ENCODE peak calls at places on chromosomes 11 and 22, in seven cellular contexts. S is HTR-8/SVneo, M is globus pallidus, C is heart right ventricle, N is adipocyte, D is lower lobe of right lung, O is NCI-H1694. A is an unnamed sample.

GRCh38 chr11:62974848-62975522 is 9.8 kb downstream of the SLC22A6 start:
- DNase-seq in O (peak), C (peak), M (no peak), S (peak), D (no peak), N (no peak), A (no peak)

GRCh38 chr11:75635009-75635909 is 33.6 kb downstream of the MAP6 start:
- DNase-seq in N (peak), S (no peak), O (peak), D (no peak), M (no peak), C (peak), A (no peak)

GRCh38 chr11:36212507-36212906 is 76.7 kb downstream of the COMMD9 start:
- DNase-seq in C (no peak), N (no peak), S (no peak), M (no peak), D (no peak), O (no peak), A (no peak)

GRCh38 chr11:95230054-95231034 is 658 bp downstream of the SESN3 start:
- DNase-seq in N (peak), O (no peak), D (no peak), M (peak), S (peak), C (peak), A (no peak)

GRCh38 chr11:46072172-46072964 is 48.9 kb downstream of the PHF21A start:
- DNase-seq in S (no peak), C (peak), O (no peak), M (no peak), D (no peak), N (no peak), A (no peak)

GRCh38 chr11:69382131-69383128 is 88.5 kb downstream of the MYEOV start:
- DNase-seq in O (no peak), S (no peak), D (peak), M (peak), N (no peak), C (peak), A (peak)

GRCh38 chr22:42090596-42091445 is at the start of gene NDUFA6:
- DNase-seq in N (peak), C (peak), O (peak), M (peak), D (peak), S (peak), A (peak)

GRCh38 chr11:36513965-36514364 is 3.9 kb upstream of the TRAF6 start:
- DNase-seq in M (no peak), O (no peak), N (no peak), C (no peak), S (no peak), D (no peak), A (no peak)

GRCh38 chr22:46738642-46738960 is 549 bp upstream of the CERK start:
- DNase-seq in D (no peak), S (no peak), C (no peak), O (no peak), M (no peak), N (no peak), A (peak)

GRCh38 chr11:123187670-123188507 is 7.2 kb downstream of the CLMP start:
- DNase-seq in C (no peak), D (no peak), O (no peak), N (peak), M (peak), S (no peak), A (no peak)

GRCh38 chr11:130671801-130672700 is 223.6 kb downstream of the ADAMTS15 start:
- DNase-seq in D (no peak), O (no peak), N (peak), S (no peak), M (no peak), C (peak), A (no peak)

A was measured in B cell.